ENCODE peak calls at places on chromosomes 4 and X, in six cellular contexts. One of them, this sample, is unnamed.

GRCh38 chr4:140743194-140743931 is 12.8 kb downstream of the TBC1D9 start:
- DNase-seq in EL: peak
- DNase-seq in upper lobe of left lung: no peak
- DNase-seq in epithelial cell of esophagus: peak
- DNase-seq in head of caudate nucleus: no peak
- DNase-seq in adipocyte: peak
- DNase-seq in this sample: no peak

GRCh38 chr4:154018659-154019058 is 229.8 kb upstream of the SFRP2 start:
- DNase-seq in EL: no peak
- DNase-seq in upper lobe of left lung: no peak
- DNase-seq in epithelial cell of esophagus: no peak
- DNase-seq in head of caudate nucleus: no peak
- DNase-seq in adipocyte: no peak
- DNase-seq in this sample: no peak

GRCh38 chr4:176782191-176782590 is 10.5 kb downstream of the VEGFC start:
- DNase-seq in EL: no peak
- DNase-seq in upper lobe of left lung: no peak
- DNase-seq in epithelial cell of esophagus: no peak
- DNase-seq in head of caudate nucleus: no peak
- DNase-seq in adipocyte: no peak
- DNase-seq in this sample: no peak

GRCh38 chr4:102543030-102543505 is 41.9 kb downstream of the NFKB1 start:
- DNase-seq in EL: no peak
- DNase-seq in upper lobe of left lung: no peak
- DNase-seq in epithelial cell of esophagus: peak
- DNase-seq in head of caudate nucleus: no peak
- DNase-seq in adipocyte: no peak
- DNase-seq in this sample: no peak

GRCh38 chr4:56129431-56129861 is 180.7 kb downstream of the CEP135 start:
- DNase-seq in EL: no peak
- DNase-seq in upper lobe of left lung: peak
- DNase-seq in epithelial cell of esophagus: peak
- DNase-seq in head of caudate nucleus: no peak
- DNase-seq in adipocyte: no peak
- DNase-seq in this sample: no peak

GRCh38 chr4:188437535-188437934 is 298.3 kb downstream of the TRIML1 start:
- DNase-seq in EL: no peak
- DNase-seq in upper lobe of left lung: no peak
- DNase-seq in epithelial cell of esophagus: peak
- DNase-seq in head of caudate nucleus: no peak
- DNase-seq in adipocyte: no peak
- DNase-seq in this sample: no peak

GRCh38 chrX:40100141-40100536 is 2.4 kb upstream of the BCOR start:
- DNase-seq in EL: no peak
- DNase-seq in upper lobe of left lung: no peak
- DNase-seq in epithelial cell of esophagus: no peak
- DNase-seq in head of caudate nucleus: no peak
- DNase-seq in adipocyte: peak
- DNase-seq in this sample: no peak

GRCh38 chrX:43556207-43556606 is 99.9 kb upstream of the MAOA start:
- DNase-seq in EL: no peak
- DNase-seq in upper lobe of left lung: peak
- DNase-seq in epithelial cell of esophagus: no peak
- DNase-seq in head of caudate nucleus: no peak
- DNase-seq in adipocyte: no peak
- DNase-seq in this sample: no peak

GRCh38 chrX:80022363-80023031 is 7.9 kb downstream of the TBX22 start:
- DNase-seq in EL: no peak
- DNase-seq in upper lobe of left lung: no peak
- DNase-seq in epithelial cell of esophagus: no peak
- DNase-seq in head of caudate nucleus: no peak
- DNase-seq in adipocyte: no peak
- DNase-seq in this sample: no peak

GRCh38 chr4:138611721-138612120 is 369.6 kb upstream of the SLC7A11 start:
- DNase-seq in EL: no peak
- DNase-seq in upper lobe of left lung: no peak
- DNase-seq in epithelial cell of esophagus: no peak
- DNase-seq in head of caudate nucleus: no peak
- DNase-seq in adipocyte: no peak
- DNase-seq in this sample: no peak

GRCh38 chrX:7996414-7996813 is 69.2 kb upstream of the PNPLA4 start:
- DNase-seq in EL: peak
- DNase-seq in upper lobe of left lung: no peak
- DNase-seq in epithelial cell of esophagus: peak
- DNase-seq in head of caudate nucleus: peak
- DNase-seq in adipocyte: peak
- DNase-seq in this sample: peak

GRCh38 chr4:57151481-57151880 is 41.3 kb upstream of the IGFBP7 start:
- DNase-seq in EL: no peak
- DNase-seq in upper lobe of left lung: no peak
- DNase-seq in epithelial cell of esophagus: peak
- DNase-seq in head of caudate nucleus: no peak
- DNase-seq in adipocyte: no peak
- DNase-seq in this sample: no peak

GRCh38 chrX:64894454-64895038 is 81.7 kb downstream of the ZC4H2 start:
- DNase-seq in EL: peak
- DNase-seq in upper lobe of left lung: no peak
- DNase-seq in epithelial cell of esophagus: peak
- DNase-seq in head of caudate nucleus: no peak
- DNase-seq in adipocyte: peak
- DNase-seq in this sample: no peak

GRCh38 chr4:24930136-24930535 is 17.3 kb upstream of the CCDC149 start:
- DNase-seq in EL: no peak
- DNase-seq in upper lobe of left lung: no peak
- DNase-seq in epithelial cell of esophagus: peak
- DNase-seq in head of caudate nucleus: no peak
- DNase-seq in adipocyte: peak
- DNase-seq in this sample: no peak

GRCh38 chrX:46770817-46771163 is 11.9 kb upstream of the SLC9A7 start:
- DNase-seq in EL: peak
- DNase-seq in upper lobe of left lung: no peak
- DNase-seq in epithelial cell of esophagus: peak
- DNase-seq in head of caudate nucleus: no peak
- DNase-seq in adipocyte: peak
- DNase-seq in this sample: no peak

GRCh38 chr4:74308215-74308614 is at the start of gene EPGN:
- DNase-seq in EL: no peak
- DNase-seq in upper lobe of left lung: no peak
- DNase-seq in epithelial cell of esophagus: peak
- DNase-seq in head of caudate nucleus: no peak
- DNase-seq in adipocyte: no peak
- DNase-seq in this sample: no peak

GRCh38 chr4:108060164-108060563 is 70.5 kb downstream of the HADH start:
- DNase-seq in EL: peak
- DNase-seq in upper lobe of left lung: no peak
- DNase-seq in epithelial cell of esophagus: peak
- DNase-seq in head of caudate nucleus: peak
- DNase-seq in adipocyte: peak
- DNase-seq in this sample: peak

GRCh38 chrX:133415276-133416105 is at the start of gene GPC4:
- DNase-seq in EL: no peak
- DNase-seq in upper lobe of left lung: peak
- DNase-seq in epithelial cell of esophagus: peak
- DNase-seq in head of caudate nucleus: peak
- DNase-seq in adipocyte: peak
- DNase-seq in this sample: peak

GRCh38 chrX:39821011-39821708 is 276.6 kb downstream of the BCOR start:
- DNase-seq in EL: peak
- DNase-seq in upper lobe of left lung: no peak
- DNase-seq in epithelial cell of esophagus: no peak
- DNase-seq in head of caudate nucleus: peak
- DNase-seq in adipocyte: peak
- DNase-seq in this sample: no peak

GRCh38 chr4:75058486-75058885 is 125.6 kb downstream of the PARM1 start:
- DNase-seq in EL: no peak
- DNase-seq in upper lobe of left lung: no peak
- DNase-seq in epithelial cell of esophagus: no peak
- DNase-seq in head of caudate nucleus: no peak
- DNase-seq in adipocyte: no peak
- DNase-seq in this sample: no peak

GRCh38 chrX:150649096-150649870 is 43.9 kb upstream of the MTMR1 start:
- DNase-seq in EL: peak
- DNase-seq in upper lobe of left lung: no peak
- DNase-seq in epithelial cell of esophagus: no peak
- DNase-seq in head of caudate nucleus: no peak
- DNase-seq in adipocyte: peak
- DNase-seq in this sample: no peak

GRCh38 chrX:151793886-151794285 is 59.3 kb downstream of the CNGA2 start:
- DNase-seq in EL: no peak
- DNase-seq in upper lobe of left lung: no peak
- DNase-seq in epithelial cell of esophagus: no peak
- DNase-seq in head of caudate nucleus: no peak
- DNase-seq in adipocyte: no peak
- DNase-seq in this sample: no peak